ENCODE peak calls at places on chromosomes 12 and 14, in seven cellular contexts. K is mammary epithelial cell, B is heart left ventricle, I is neuronal stem cell, A is HepG2, H is testis, N is HCT116. V is an unnamed sample.

GRCh38 chr14:104602315-104602932 is 2.1 kb downstream of the TMEM179 start:
- DNase-seq in K (no peak), B (no peak), I (no peak), A (no peak), H (no peak), N (no peak), V (no peak)

GRCh38 chr14:50452979-50453705 is 56.5 kb upstream of the CDKL1 start:
- DNase-seq in K (peak; percentile 98), B (no peak), I (no peak), A (no peak), H (no peak), N (no peak), V (peak; percentile 4)

GRCh38 chr12:118346895-118347294 is 25.8 kb downstream of the TAOK3 start:
- DNase-seq in K (no peak), B (no peak), I (no peak), A (no peak), H (no peak), N (no peak), V (no peak)

GRCh38 chr12:11718768-11719253 is 69.3 kb downstream of the ETV6 start:
- DNase-seq in K (peak; percentile 78), B (no peak), I (no peak), A (no peak), H (no peak), N (no peak), V (peak; percentile 85)

GRCh38 chr14:104202259-104203070 is 64.1 kb downstream of the KIF26A start:
- DNase-seq in K (no peak), B (no peak), I (no peak), A (no peak), H (peak; percentile 86), N (no peak), V (no peak)

GRCh38 chr12:122406701-122407154 is 15.7 kb downstream of the CLIP1 start:
- DNase-seq in K (no peak), B (no peak), I (no peak), A (peak; percentile 52), H (no peak), N (no peak), V (no peak)

GRCh38 chr12:64180951-64181350 is 41.1 kb downstream of the KICS2 start:
- DNase-seq in K (peak; percentile 17), B (peak; percentile 13), I (no peak), A (no peak), H (no peak), N (peak; percentile 19), V (peak; percentile 55)

GRCh38 chr14:70318635-70319013 is 40.9 kb downstream of the COX16 start:
- DNase-seq in K (no peak), B (no peak), I (no peak), A (no peak), H (no peak), N (no peak), V (no peak)

GRCh38 chr14:76405627-76406026 is 29.7 kb downstream of the ESRRB start:
- DNase-seq in K (no peak), B (no peak), I (no peak), A (no peak), H (no peak), N (no peak), V (no peak)

GRCh38 chr12:83153156-83153555 is 466.4 kb downstream of the TMTC2 start:
- DNase-seq in K (no peak), B (no peak), I (no peak), A (no peak), H (no peak), N (no peak), V (no peak)

GRCh38 chr14:83975435-83976222 is 1554.3 kb upstream of the FLRT2 start:
- DNase-seq in K (no peak), B (peak; percentile 47), I (no peak), A (no peak), H (no peak), N (no peak), V (no peak)

GRCh38 chr14:99127651-99128167 is 144.3 kb downstream of the BCL11B start:
- DNase-seq in K (peak; percentile 78), B (no peak), I (no peak), A (no peak), H (no peak), N (no peak), V (no peak)

GRCh38 chr12:51863363-51863920 is 14.9 kb upstream of the FIGNL2 start:
- DNase-seq in K (no peak), B (no peak), I (peak; percentile 58), A (no peak), H (no peak), N (no peak), V (no peak)

GRCh38 chr12:121753844-121754264 is 39.6 kb downstream of the RHOF start:
- DNase-seq in K (no peak), B (peak; percentile 68), I (no peak), A (no peak), H (peak; percentile 79), N (no peak), V (peak; percentile 67)

GRCh38 chr12:51413149-51413548 is 11.5 kb upstream of the SLC4A8 start:
- DNase-seq in K (no peak), B (no peak), I (no peak), A (no peak), H (no peak), N (no peak), V (no peak)

GRCh38 chr12:76310110-76310509 is 38.1 kb downstream of the BBS10 start:
- DNase-seq in K (peak; percentile 72), B (no peak), I (no peak), A (no peak), H (no peak), N (no peak), V (no peak)

GRCh38 chr12:121989266-121989950 is 32.3 kb upstream of the BCL7A start:
- DNase-seq in K (no peak), B (no peak), I (no peak), A (no peak), H (no peak), N (no peak), V (no peak)

GRCh38 chr12:25694072-25694471 is 141.0 kb upstream of the LMNTD1 start:
- DNase-seq in K (peak; percentile 96), B (no peak), I (no peak), A (peak; percentile 6), H (peak; percentile 90), N (no peak), V (peak; percentile 20)

GRCh38 chr12:32824596-32824995 is 68.9 kb upstream of the YARS2 start:
- DNase-seq in K (no peak), B (no peak), I (no peak), A (no peak), H (no peak), N (no peak), V (no peak)

GRCh38 chr12:51417826-51418225 is 6.8 kb upstream of the SLC4A8 start:
- DNase-seq in K (no peak), B (no peak), I (no peak), A (no peak), H (no peak), N (no peak), V (no peak)

GRCh38 chr12:29148958-29149690 is at the start of gene FAR2:
- DNase-seq in K (peak; percentile 52), B (peak; percentile 51), I (peak; percentile 44), A (no peak), H (peak; percentile 30), N (no peak), V (peak; percentile 84)

GRCh38 chr14:38964630-38965029 is 138.4 kb downstream of the SEC23A start:
- DNase-seq in K (no peak), B (no peak), I (no peak), A (peak; percentile 87), H (no peak), N (no peak), V (no peak)

GRCh38 chr14:68082698-68083291 is 263.2 kb downstream of the RAD51B start:
- DNase-seq in K (no peak), B (no peak), I (no peak), A (no peak), H (no peak), N (no peak), V (no peak)

GRCh38 chr12:116361404-116362223 is 84.1 kb upstream of the MED13L start:
- DNase-seq in K (no peak), B (no peak), I (no peak), A (no peak), H (no peak), N (no peak), V (no peak)

DNA sequence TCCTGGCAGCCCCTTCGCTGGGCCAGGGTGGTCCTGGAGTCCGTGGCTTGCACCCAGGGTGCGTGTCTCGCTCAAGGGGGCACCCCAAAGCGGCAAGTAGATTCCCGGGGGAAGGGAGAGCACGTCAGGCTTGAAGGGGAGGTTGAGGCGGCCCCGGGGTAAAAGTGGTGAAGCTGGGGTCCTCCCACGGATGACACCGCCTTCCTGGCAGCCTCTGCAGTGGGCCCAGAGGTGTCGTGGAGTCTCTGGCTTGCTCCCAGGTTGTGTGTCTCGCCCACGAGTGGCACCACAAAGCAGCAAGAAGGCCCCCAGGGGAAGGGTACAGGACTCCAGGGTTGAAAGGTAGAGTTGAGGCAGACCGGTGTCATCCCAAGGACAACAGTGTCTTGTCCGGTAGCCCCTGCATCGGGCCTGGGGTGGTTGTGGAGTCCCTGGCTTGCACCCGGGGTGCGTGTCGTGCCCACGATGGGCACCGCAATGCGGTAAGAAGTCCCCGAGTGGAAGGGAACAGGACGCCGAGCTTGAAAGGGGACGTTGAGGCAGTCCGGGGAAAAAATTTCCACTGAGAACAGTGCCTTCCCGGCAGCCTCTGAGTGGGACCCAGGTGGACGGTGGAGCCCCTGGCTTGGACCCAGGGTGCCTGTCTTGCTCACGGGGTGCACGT is 158.0 kb upstream of the ALG10B start:
- DNase-seq in K (no peak), B (no peak), I (no peak), A (no peak), H (no peak), N (no peak), V (no peak)
- H3K9me3 ChIP-seq in K (no peaks in the 10 kb centered on the region), B (no peaks in the 10 kb centered on the region), I (peaks cover 76% of the 10 kb centered on the region), A (no peaks in the 10 kb centered on the region), H (no peaks in the 10 kb centered on the region), N (no peaks in the 10 kb centered on the region), V (no peaks in the 10 kb centered on the region)

GRCh38 chr14:74289801-74290200 is 12.9 kb downstream of the ABCD4 start:
- DNase-seq in K (no peak), B (no peak), I (no peak), A (no peak), H (no peak), N (no peak), V (no peak)
- H3K36me3 ChIP-seq in K (peaks cover 7% of the 10 kb centered on the region), B (peaks cover 94% of the 10 kb centered on the region), I (peaks cover 94% of the 10 kb centered on the region), A (peaks cover 82% of the 10 kb centered on the region), H (no peaks in the 10 kb centered on the region), N (peaks cover 6% of the 10 kb centered on the region), V (no peaks in the 10 kb centered on the region)

GRCh38 chr12:49334226-49334625 is 2.8 kb downstream of the C1QL4 start:
- DNase-seq in K (no peak), B (no peak), I (no peak), A (no peak), H (no peak), N (no peak), V (no peak)
- H3K27me3 ChIP-seq in K (no peaks in the 10 kb centered on the region), B (peaks cover 65% of the 10 kb centered on the region), I (peaks cover 20% of the 10 kb centered on the region), A (peaks cover 2% of the 10 kb centered on the region), H (peaks cover 3% of the 10 kb centered on the region), N (no peaks in the 10 kb centered on the region), V (no peaks in the 10 kb centered on the region)

GRCh38 chr12:123532808-123533649 is 490 bp downstream of the RILPL1 start:
- DNase-seq in K (peak; percentile 48), B (peak; percentile 52), I (peak; percentile 58), A (peak; percentile 27), H (peak; percentile 64), N (no peak), V (peak; percentile 53)
- H3K9me3 ChIP-seq in K (no peaks in the 10 kb centered on the region), B (no peaks in the 10 kb centered on the region), I (no peaks in the 10 kb centered on the region), A (no peaks in the 10 kb centered on the region), H (no peaks in the 10 kb centered on the region), N (no peaks in the 10 kb centered on the region), V (no peaks in the 10 kb centered on the region)

V was measured in MG63.